ENCODE peak calls at places on chromosome 16, in four cellular contexts. M is GM19239; N is mesenchymal stem cell; H is stimulated activated CD8-positive, alpha-beta memory T cell treated with anti-CD3 and anti-CD28 coated beads, Interleukin-4, amount 100 ng/mL, for 48 hours. Z is an unnamed sample.

GRCh38 chr16:14307623-14308356 is 236.7 kb downstream of the MRTFB start:
- DNase-seq in M (no peak), N (no peak), H (no peak), Z (no peak)

GRCh38 chr16:57783883-57784282 is 18.4 kb downstream of the KIFC3 start:
- DNase-seq in M (no peak), N (no peak), H (no peak), Z (no peak)

GRCh38 chr16:28503470-28504259 is 3.0 kb downstream of the IL27 start:
- DNase-seq in M (no peak), N (no peak), H (no peak), Z (no peak)

GRCh38 chr16:78317871-78318270 is 218.4 kb downstream of the WWOX start:
- DNase-seq in M (no peak), N (peak), H (no peak), Z (no peak)

GRCh38 chr16:48824271-48824670 is 214.3 kb upstream of the N4BP1 start:
- DNase-seq in M (no peak), N (no peak), H (no peak), Z (no peak)

GRCh38 chr16:48687421-48688038 is 77.5 kb upstream of the N4BP1 start:
- DNase-seq in M (peak), N (peak), H (peak), Z (peak)

GRCh38 chr16:51431517-51432241 is 280.6 kb upstream of the SALL1 start:
- DNase-seq in M (no peak), N (peak), H (no peak), Z (no peak)

GRCh38 chr16:58586340-58587030 is 43.1 kb downstream of the CNOT1 start:
- DNase-seq in M (no peak), N (no peak), H (no peak), Z (no peak)

GRCh38 chr16:11250091-11250785 is 5.8 kb downstream of the SOCS1 start:
- DNase-seq in M (no peak), N (no peak), H (peak), Z (no peak)

GRCh38 chr16:3007957-3008748 is 4.6 kb upstream of the CLDN9 start:
- DNase-seq in M (no peak), N (no peak), H (no peak), Z (no peak)

GRCh38 chr16:88103581-88104188 is 152.5 kb downstream of the BANP start:
- DNase-seq in M (no peak), N (no peak), H (no peak), Z (no peak)

GRCh38 chr16:70780546-70780945 is 20.4 kb downstream of the VAC14 start:
- DNase-seq in M (no peak), N (no peak), H (no peak), Z (no peak)

Z was measured in GM12892.